ENCODE peak calls at places on chromosomes 13 and 19, in five cellular contexts. One of them, this sample, is unnamed.

GRCh38 chr13:45364876-45365557 is 24.0 kb upstream of the TPT1 start:
- DNase-seq in fibroblast of mammary gland: no peak
- DNase-seq in K562: no peak
- DNase-seq in AG09319: no peak
- DNase-seq in SK-N-SH: no peak
- DNase-seq in this sample: no peak

GRCh38 chr13:108044929-108045328 is 170.4 kb downstream of the LIG4 start:
- DNase-seq in fibroblast of mammary gland: no peak
- DNase-seq in AG09319: no peak
- DNase-seq in SK-N-SH: no peak
- DNase-seq in K562: no peak
- DNase-seq in this sample: no peak

GRCh38 chr13:31051999-31052398 is 109.7 kb downstream of the HSPH1 start:
- DNase-seq in fibroblast of mammary gland: no peak
- DNase-seq in K562: no peak
- DNase-seq in AG09319: no peak
- DNase-seq in SK-N-SH: no peak
- DNase-seq in this sample: no peak

GRCh38 chr13:41956272-41956671 is 4.6 kb downstream of the VWA8 start:
- DNase-seq in K562: no peak
- DNase-seq in fibroblast of mammary gland: no peak
- DNase-seq in SK-N-SH: no peak
- DNase-seq in AG09319: no peak
- DNase-seq in this sample: no peak

GRCh38 chr13:93635687-93636086 is 409.1 kb downstream of the GPC6 start:
- DNase-seq in SK-N-SH: no peak
- DNase-seq in AG09319: peak; percentile 40
- DNase-seq in fibroblast of mammary gland: peak; percentile 93
- DNase-seq in K562: no peak
- DNase-seq in this sample: no peak

GRCh38 chr13:59269476-59269875 is 894.3 kb downstream of the DIAPH3 start:
- DNase-seq in K562: no peak
- DNase-seq in fibroblast of mammary gland: no peak
- DNase-seq in SK-N-SH: no peak
- DNase-seq in AG09319: peak; percentile 16
- DNase-seq in this sample: no peak

GRCh38 chr13:76148926-76149325 is 512.8 kb downstream of the LMO7 start:
- DNase-seq in K562: no peak
- DNase-seq in fibroblast of mammary gland: peak; percentile 72
- DNase-seq in SK-N-SH: no peak
- DNase-seq in AG09319: peak; percentile 36
- DNase-seq in this sample: no peak

GRCh38 chr19:27714857-27715256 is 1498.1 kb downstream of the UQCRFS1 start:
- DNase-seq in fibroblast of mammary gland: no peak
- DNase-seq in K562: no peak
- DNase-seq in SK-N-SH: no peak
- DNase-seq in AG09319: no peak
- DNase-seq in this sample: no peak

GRCh38 chr19:3478409-3479176 is 1.7 kb downstream of the SMIM24 start:
- DNase-seq in SK-N-SH: no peak
- DNase-seq in K562: peak; percentile 37
- DNase-seq in fibroblast of mammary gland: no peak
- DNase-seq in AG09319: no peak
- DNase-seq in this sample: peak; percentile 52

GRCh38 chr13:89726690-89727435 is 1620.6 kb upstream of the MIR17HG start:
- DNase-seq in SK-N-SH: no peak
- DNase-seq in fibroblast of mammary gland: peak; percentile 66
- DNase-seq in AG09319: no peak
- DNase-seq in K562: no peak
- DNase-seq in this sample: no peak

GRCh38 chr19:41563847-41564514 is 12.0 kb upstream of the CEACAM21 start:
- DNase-seq in AG09319: no peak
- DNase-seq in K562: no peak
- DNase-seq in fibroblast of mammary gland: no peak
- DNase-seq in SK-N-SH: no peak
- DNase-seq in this sample: peak; percentile 75

GRCh38 chr13:39961036-39961435 is 305.6 kb downstream of the COG6 start:
- DNase-seq in K562: no peak
- DNase-seq in SK-N-SH: no peak
- DNase-seq in fibroblast of mammary gland: no peak
- DNase-seq in AG09319: no peak
- DNase-seq in this sample: no peak

GRCh38 chr13:102830646-102831045 is 15.2 kb upstream of the ERCC5 start:
- DNase-seq in fibroblast of mammary gland: no peak
- DNase-seq in K562: no peak
- DNase-seq in SK-N-SH: no peak
- DNase-seq in AG09319: no peak
- DNase-seq in this sample: no peak

GRCh38 chr19:19562665-19563347 is 24.7 kb downstream of the CILP2 start:
- DNase-seq in K562: peak; percentile 38
- DNase-seq in fibroblast of mammary gland: no peak
- DNase-seq in SK-N-SH: no peak
- DNase-seq in AG09319: no peak
- DNase-seq in this sample: peak; percentile 46

GRCh38 chr19:51712461-51713081 is 11.2 kb downstream of the HAS1 start:
- DNase-seq in AG09319: no peak
- DNase-seq in K562: no peak
- DNase-seq in fibroblast of mammary gland: peak; percentile 55
- DNase-seq in SK-N-SH: no peak
- DNase-seq in this sample: peak; percentile 27

GRCh38 chr19:2049741-2050348 is 1.2 kb downstream of the MKNK2 start:
- DNase-seq in fibroblast of mammary gland: peak; percentile 67
- DNase-seq in SK-N-SH: peak; percentile 71
- DNase-seq in AG09319: no peak
- DNase-seq in K562: peak; percentile 59
- DNase-seq in this sample: peak; percentile 78

GRCh38 chr13:67223742-67224141 is 6.4 kb downstream of the PCDH9 start:
- DNase-seq in AG09319: no peak
- DNase-seq in fibroblast of mammary gland: peak; percentile 24
- DNase-seq in SK-N-SH: no peak
- DNase-seq in K562: no peak
- DNase-seq in this sample: no peak

GRCh38 chr13:114090476-114090875 is 41.9 kb downstream of the RASA3 start:
- DNase-seq in SK-N-SH: no peak
- DNase-seq in K562: no peak
- DNase-seq in fibroblast of mammary gland: no peak
- DNase-seq in AG09319: no peak
- DNase-seq in this sample: no peak

GRCh38 chr13:74869846-74870245 is 612.1 kb downstream of the TBC1D4 start:
- DNase-seq in AG09319: no peak
- DNase-seq in fibroblast of mammary gland: peak; percentile 16
- DNase-seq in K562: no peak
- DNase-seq in SK-N-SH: no peak
- DNase-seq in this sample: no peak

GRCh38 chr19:13234518-13234917 is 84.3 kb downstream of the IER2 start:
- DNase-seq in AG09319: no peak
- DNase-seq in K562: peak; percentile 92
- DNase-seq in fibroblast of mammary gland: peak; percentile 27
- DNase-seq in SK-N-SH: peak; percentile 81
- DNase-seq in this sample: peak; percentile 87

GRCh38 chr13:21175656-21176194 is 627 bp downstream of the SKA3 start:
- DNase-seq in K562: no peak
- DNase-seq in fibroblast of mammary gland: peak; percentile 54
- DNase-seq in SK-N-SH: peak; percentile 7
- DNase-seq in AG09319: no peak
- DNase-seq in this sample: no peak

GRCh38 chr13:95298971-95299627 is 2.2 kb downstream of the ABCC4 start:
- DNase-seq in AG09319: no peak
- DNase-seq in K562: no peak
- DNase-seq in fibroblast of mammary gland: peak; percentile 90
- DNase-seq in SK-N-SH: no peak
- DNase-seq in this sample: peak; percentile 27

GRCh38 chr13:90427322-90428272 is 919.9 kb upstream of the MIR17HG start:
- DNase-seq in SK-N-SH: peak; percentile 43
- DNase-seq in K562: no peak
- DNase-seq in fibroblast of mammary gland: no peak
- DNase-seq in AG09319: no peak
- DNase-seq in this sample: no peak

GRCh38 chr13:94192576-94192975 is 286.9 kb downstream of the DCT start:
- DNase-seq in AG09319: no peak
- DNase-seq in fibroblast of mammary gland: peak; percentile 61
- DNase-seq in K562: no peak
- DNase-seq in SK-N-SH: no peak
- DNase-seq in this sample: peak; percentile 33

GRCh38 chr13:43284162-43284561 is 260.8 kb downstream of the DNAJC15 start:
- DNase-seq in fibroblast of mammary gland: peak; percentile 75
- DNase-seq in K562: no peak
- DNase-seq in SK-N-SH: no peak
- DNase-seq in AG09319: no peak
- DNase-seq in this sample: no peak

GRCh38 chr19:18157465-18158063 is 4.6 kb downstream of the PIK3R2 start:
- DNase-seq in SK-N-SH: peak; percentile 87
- DNase-seq in K562: no peak
- DNase-seq in AG09319: no peak
- DNase-seq in fibroblast of mammary gland: no peak
- DNase-seq in this sample: no peak

GRCh38 chr13:20035130-20035529 is 76.6 kb downstream of the ZMYM2 start:
- DNase-seq in SK-N-SH: no peak
- DNase-seq in AG09319: no peak
- DNase-seq in fibroblast of mammary gland: peak; percentile 15
- DNase-seq in K562: no peak
- DNase-seq in this sample: no peak
- TF ChIP-seq CTCF in SK-N-SH: peak; percentile 38
- TF ChIP-seq CTCF in AG09319: no peak
- TF ChIP-seq CTCF in fibroblast of mammary gland: no peak
- TF ChIP-seq CTCF in K562: no peak
- TF ChIP-seq CTCF in this sample: no peak

DNA sequence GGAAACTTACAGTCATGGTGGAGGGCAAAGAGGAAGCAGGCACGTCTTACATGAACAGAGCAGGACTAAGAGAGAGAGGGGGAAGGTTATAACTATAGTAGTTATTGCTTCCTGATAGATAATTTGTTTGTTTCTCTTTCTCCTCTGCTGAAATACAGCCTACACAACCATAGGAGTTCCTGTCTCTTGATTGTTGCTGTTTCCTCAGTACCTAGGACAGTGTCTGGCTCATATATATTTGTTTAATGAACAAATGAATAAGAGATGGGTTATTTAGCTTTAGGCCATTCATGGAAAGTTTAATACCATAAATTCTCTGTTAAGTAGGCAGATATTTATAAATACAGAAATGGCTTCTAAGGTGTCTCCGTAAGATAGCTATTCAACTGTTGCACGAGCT is 95.2 kb downstream of the PCCA start:
- DNase-seq in fibroblast of mammary gland: no peak
- DNase-seq in AG09319: no peak
- DNase-seq in SK-N-SH: no peak
- DNase-seq in K562: no peak
- DNase-seq in this sample: no peak
- TF ChIP-seq CTCF in fibroblast of mammary gland: no peak
- TF ChIP-seq CTCF in AG09319: no peak
- TF ChIP-seq CTCF in SK-N-SH: no peak
- TF ChIP-seq CTCF in K562: no peak
- TF ChIP-seq CTCF in this sample: no peak

GRCh38 chr19:48833977-48834376 is 2.3 kb downstream of the HSD17B14 start:
- DNase-seq in fibroblast of mammary gland: no peak
- DNase-seq in SK-N-SH: no peak
- DNase-seq in AG09319: no peak
- DNase-seq in K562: no peak
- DNase-seq in this sample: no peak

GRCh38 chr19:48837081-48837524 is 812 bp upstream of the HSD17B14 start:
- DNase-seq in SK-N-SH: peak; percentile 95
- DNase-seq in fibroblast of mammary gland: peak; percentile 83
- DNase-seq in AG09319: peak; percentile 44
- DNase-seq in K562: no peak
- DNase-seq in this sample: peak; percentile 94

GRCh38 chr19:48835734-48836088 is 580 bp downstream of the HSD17B14 start:
- DNase-seq in SK-N-SH: peak; percentile 87
- DNase-seq in AG09319: peak; percentile 62
- DNase-seq in K562: peak; percentile 89
- DNase-seq in fibroblast of mammary gland: peak; percentile 84
- DNase-seq in this sample: peak; percentile 100

GRCh38 chr19:48837586-48838191 is 1.4 kb upstream of the HSD17B14 start:
- DNase-seq in fibroblast of mammary gland: no peak
- DNase-seq in AG09319: no peak
- DNase-seq in SK-N-SH: no peak
- DNase-seq in K562: no peak
- DNase-seq in this sample: no peak

DNA sequence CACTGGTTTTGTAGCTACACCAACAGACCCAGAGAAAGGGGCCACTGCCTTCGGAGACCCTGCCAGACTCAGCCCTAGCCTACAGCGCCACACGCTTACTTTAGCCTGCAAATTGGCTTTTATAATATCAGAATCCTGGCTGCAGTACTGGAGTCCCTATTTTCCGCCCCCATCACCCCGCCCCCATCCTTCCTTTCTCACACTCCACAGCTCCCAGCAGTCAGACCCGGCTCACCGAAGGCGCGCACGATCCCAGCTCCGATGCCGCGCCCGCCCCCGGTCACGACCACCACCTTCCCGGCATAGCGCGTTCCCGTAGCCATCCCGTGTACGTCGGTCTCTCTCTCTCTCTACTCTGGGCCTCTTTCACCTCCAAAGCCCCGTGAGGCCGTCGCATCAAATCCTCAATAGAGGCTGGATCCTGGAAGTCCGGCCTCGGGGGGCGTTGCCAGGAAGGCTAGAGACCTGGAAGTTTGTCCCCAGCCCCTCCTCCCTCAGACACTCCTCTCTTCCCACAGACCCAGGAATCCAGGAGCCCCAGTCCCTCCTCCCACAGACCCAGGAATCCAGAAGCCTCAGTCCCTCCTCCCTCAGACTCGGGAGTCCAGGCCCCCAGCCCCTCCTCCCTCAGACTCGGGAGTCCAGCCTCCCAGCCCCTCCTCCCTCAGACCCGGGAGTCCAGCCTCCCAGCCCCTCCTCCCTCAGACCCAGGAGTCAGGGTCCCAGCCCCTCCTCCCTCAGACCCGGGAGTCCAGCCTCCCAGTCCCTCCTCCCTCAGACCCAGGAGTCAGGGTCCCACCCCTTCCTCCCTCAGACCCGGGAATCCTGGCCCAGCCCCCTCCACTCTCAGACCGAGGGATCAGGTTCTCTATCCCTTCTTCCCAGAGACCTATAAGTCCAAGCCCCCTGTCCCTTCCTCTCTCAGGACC is at the start of gene HSD17B14:
- DNase-seq in SK-N-SH: peak; percentile 67
- DNase-seq in fibroblast of mammary gland: peak; percentile 17
- DNase-seq in K562: peak; percentile 33
- DNase-seq in AG09319: no peak
- DNase-seq in this sample: peak; percentile 37
- TF ChIP-seq CTCF in SK-N-SH: no peak
- TF ChIP-seq CTCF in fibroblast of mammary gland: no peak
- TF ChIP-seq CTCF in K562: no peak
- TF ChIP-seq CTCF in AG09319: no peak
- TF ChIP-seq CTCF in this sample: no peak

DNA sequence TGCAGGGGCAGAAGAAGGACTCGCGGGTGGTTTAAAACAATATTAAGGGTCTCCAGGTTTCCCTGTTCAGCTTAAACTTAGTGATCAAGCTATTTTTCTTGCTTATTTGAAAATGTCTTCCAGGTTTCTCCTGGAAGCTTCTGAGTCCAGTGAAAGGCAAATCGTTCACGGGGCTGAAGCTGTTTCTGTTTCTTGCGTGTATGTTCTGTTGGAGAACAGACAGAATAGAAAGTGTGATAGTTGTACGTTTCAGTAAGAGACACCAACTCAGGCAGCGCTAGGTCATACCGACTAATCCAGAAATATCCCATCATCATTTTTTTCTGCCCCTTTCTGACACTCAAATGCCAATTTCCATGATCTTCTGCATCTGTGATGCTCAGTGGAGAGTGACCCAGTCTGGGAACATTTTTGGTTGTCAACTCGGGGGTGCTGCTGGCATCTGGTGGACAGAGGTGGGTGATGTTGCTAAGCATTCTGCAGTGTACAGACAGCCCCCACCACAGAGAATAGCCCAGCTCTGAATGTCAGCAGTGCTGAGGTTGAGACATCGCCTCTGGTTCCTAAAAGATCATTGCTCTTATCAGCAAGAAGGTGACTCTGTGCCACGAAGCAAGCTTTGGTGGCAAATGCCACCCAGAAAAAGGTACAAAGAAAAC is 4.3 kb downstream of the KLF2 start:
- DNase-seq in K562: no peak
- DNase-seq in fibroblast of mammary gland: no peak
- DNase-seq in SK-N-SH: no peak
- DNase-seq in AG09319: no peak
- DNase-seq in this sample: peak; percentile 51
- TF ChIP-seq CTCF in K562: peak; percentile 39
- TF ChIP-seq CTCF in fibroblast of mammary gland: no peak
- TF ChIP-seq CTCF in SK-N-SH: peak; percentile 42
- TF ChIP-seq CTCF in AG09319: no peak
- TF ChIP-seq CTCF in this sample: peak; percentile 9